ENCODE peak calls at places on chromosome 17, in eight cellular contexts. Y is lower lobe of right lung, R is GM12878, K is heart left ventricle, T is mucosa of descending colon, O is cardiac fibroblast, J is choroid plexus epithelial cell, G is PC-9. I is an unnamed sample.

GRCh38 chr17:8724451-8724850 is 20.2 kb downstream of the CCDC42 start:
- DNase-seq in Y (peak), R (no peak), K (no peak), T (no peak), O (no peak), J (no peak), G (no peak), I (no peak)

GRCh38 chr17:52517176-52517575 is 358.7 kb upstream of the CA10 start:
- DNase-seq in Y (no peak), R (no peak), K (no peak), T (no peak), O (no peak), J (no peak), G (no peak), I (no peak)

GRCh38 chr17:37828313-37829124 is 83.7 kb upstream of the HNF1B start:
- DNase-seq in Y (no peak), R (no peak), K (peak), T (no peak), O (no peak), J (no peak), G (no peak), I (no peak)

GRCh38 chr17:80192268-80192667 is 22.4 kb downstream of the CARD14 start:
- DNase-seq in Y (no peak), R (no peak), K (peak), T (no peak), O (peak), J (no peak), G (no peak), I (peak)

GRCh38 chr17:27929990-27930389 is 36.8 kb upstream of the LYRM9 start:
- DNase-seq in Y (no peak), R (no peak), K (no peak), T (no peak), O (no peak), J (peak), G (no peak), I (no peak)

GRCh38 chr17:30095507-30096244 is 20.9 kb upstream of the NSRP1 start:
- DNase-seq in Y (no peak), R (peak), K (no peak), T (no peak), O (peak), J (peak), G (peak), I (no peak)

GRCh38 chr17:77125432-77125901 is 15.3 kb upstream of the SEC14L1 start:
- DNase-seq in Y (no peak), R (no peak), K (no peak), T (no peak), O (peak), J (peak), G (peak), I (no peak)

GRCh38 chr17:9928601-9929341 is 23.7 kb upstream of the RCVRN start:
- DNase-seq in Y (no peak), R (no peak), K (no peak), T (peak), O (peak), J (peak), G (peak), I (no peak)

GRCh38 chr17:65231662-65232335 is 94.6 kb downstream of the RGS9 start:
- DNase-seq in Y (no peak), R (peak), K (peak), T (no peak), O (peak), J (peak), G (peak), I (peak)

GRCh38 chr17:13513039-13513405 is 88.7 kb downstream of the HS3ST3A1 start:
- DNase-seq in Y (no peak), R (no peak), K (peak), T (no peak), O (peak), J (peak), G (no peak), I (no peak)

GRCh38 chr17:43908111-43908721 is 880 bp upstream of the MPP2 start:
- DNase-seq in Y (peak), R (no peak), K (peak), T (no peak), O (peak), J (peak), G (no peak), I (peak)

GRCh38 chr17:56834380-56835258 is 668 bp downstream of the DGKE start:
- DNase-seq in Y (peak), R (peak), K (peak), T (peak), O (peak), J (peak), G (peak), I (peak)

GRCh38 chr17:76053230-76054111 is 18.8 kb downstream of the SRP68 start:
- DNase-seq in Y (no peak), R (no peak), K (no peak), T (no peak), O (peak), J (peak), G (peak), I (no peak)

GRCh38 chr17:30716461-30717289 is 107.8 kb downstream of the CRLF3 start:
- DNase-seq in Y (peak), R (no peak), K (no peak), T (peak), O (peak), J (peak), G (no peak), I (no peak)

GRCh38 chr17:61250335-61250890 is 149.2 kb upstream of the TBX2 start:
- DNase-seq in Y (no peak), R (no peak), K (no peak), T (no peak), O (peak), J (peak), G (no peak), I (no peak)

GRCh38 chr17:14736631-14737030 is 435.8 kb downstream of the HS3ST3B1 start:
- DNase-seq in Y (no peak), R (no peak), K (no peak), T (no peak), O (no peak), J (no peak), G (no peak), I (no peak)

GRCh38 chr17:40307691-40308289 is 1.2 kb upstream of the RARA start:
- DNase-seq in Y (peak), R (no peak), K (no peak), T (no peak), O (no peak), J (no peak), G (no peak), I (no peak)

DNA sequence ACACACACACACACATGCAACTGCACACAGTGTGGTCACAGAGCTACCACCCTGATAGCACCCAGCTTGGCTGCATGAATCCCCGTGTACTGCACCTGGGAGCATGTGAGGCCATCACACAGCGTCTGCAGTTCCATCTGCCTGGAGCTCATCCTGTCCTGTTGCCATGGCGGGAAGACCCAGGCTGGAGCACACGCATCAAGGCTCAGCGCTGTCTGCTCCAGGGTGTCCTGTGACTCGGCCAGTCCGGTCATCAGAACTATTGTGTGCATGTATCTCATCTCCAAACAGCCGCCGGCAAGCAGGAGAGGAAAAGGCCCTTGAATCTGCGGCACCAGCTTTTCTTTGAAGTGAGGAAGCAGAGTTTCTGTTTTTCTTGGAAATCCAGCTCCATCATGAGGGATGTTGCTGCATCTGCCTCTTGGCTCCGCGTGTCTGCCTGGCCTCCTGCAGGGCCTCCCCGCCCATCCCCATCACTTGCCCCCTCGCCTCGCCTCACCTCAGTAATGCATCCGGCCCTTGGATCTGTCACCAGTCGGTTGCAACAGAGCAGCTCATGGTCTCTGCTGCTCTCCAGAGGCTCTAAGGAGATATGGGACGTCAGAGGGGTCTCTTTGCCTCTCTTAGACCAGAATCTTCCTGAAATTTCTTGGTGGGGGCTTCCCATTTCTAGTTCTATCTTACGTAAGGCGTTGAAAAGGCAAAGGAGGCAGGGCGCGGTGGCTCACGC is 23.7 kb downstream of the CACNG4 start:
- DNase-seq in Y (no peak), R (no peak), K (no peak), T (no peak), O (no peak), J (peak), G (no peak), I (no peak)
- TF ChIP-seq CTCF in Y (no peak), R (no peak), K (no peak), T (no peak), O (no peak), J (peak), G (no peak), I (no peak)

GRCh38 chr17:78790552-78790951 is 8.5 kb upstream of the CYTH1 start:
- DNase-seq in Y (peak), R (no peak), K (no peak), T (no peak), O (no peak), J (peak), G (no peak), I (no peak)
- H3K4me3 ChIP-seq in Y (no peak), R (no peak), K (no peak), T (no peak), O (no peak), J (no peak), G (no peak), I (no peak)

DNA sequence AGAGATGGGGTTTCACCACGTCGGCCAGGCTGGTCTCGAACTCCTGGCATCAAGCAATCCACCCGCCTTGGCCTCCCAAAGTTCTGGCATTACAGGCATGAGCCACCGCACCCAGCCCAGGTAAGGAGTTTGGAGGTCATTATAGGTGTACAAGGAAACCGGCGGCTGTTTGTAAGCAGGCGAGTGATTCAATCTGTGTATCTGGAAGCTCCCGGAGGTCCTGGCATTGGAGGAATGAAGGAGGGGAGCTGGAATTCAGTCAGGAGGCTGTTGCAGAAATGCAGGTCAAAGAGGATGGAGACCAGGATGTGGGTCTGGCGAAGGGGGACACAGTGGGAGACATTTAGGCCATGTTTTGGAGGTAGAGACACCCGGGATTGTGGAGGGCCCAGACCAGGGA is 18.8 kb downstream of the CDC42EP4 start:
- DNase-seq in Y (no peak), R (no peak), K (no peak), T (no peak), O (no peak), J (peak), G (peak), I (no peak)
- TF ChIP-seq CTCF in Y (no peak), R (no peak), K (no peak), T (no peak), O (no peak), J (no peak), G (no peak), I (no peak)

GRCh38 chr17:59725691-59726090 is 18.2 kb downstream of the VMP1 start:
- DNase-seq in Y (no peak), R (no peak), K (no peak), T (no peak), O (peak), J (peak), G (peak), I (no peak)

GRCh38 chr17:59733697-59734096 is 26.2 kb downstream of the VMP1 start:
- DNase-seq in Y (no peak), R (no peak), K (no peak), T (no peak), O (no peak), J (no peak), G (no peak), I (no peak)

GRCh38 chr17:59734226-59734625 is 26.8 kb downstream of the VMP1 start:
- DNase-seq in Y (no peak), R (no peak), K (no peak), T (no peak), O (no peak), J (no peak), G (no peak), I (no peak)

GRCh38 chr17:59727817-59728533 is 20.5 kb downstream of the VMP1 start:
- DNase-seq in Y (no peak), R (no peak), K (no peak), T (no peak), O (no peak), J (no peak), G (no peak), I (no peak)

GRCh38 chr17:59730268-59730834 is 22.9 kb downstream of the VMP1 start:
- DNase-seq in Y (no peak), R (no peak), K (no peak), T (no peak), O (no peak), J (no peak), G (no peak), I (no peak)
- H3K4me3 ChIP-seq in Y (no peak), R (no peak), K (peak), T (no peak), O (no peak), J (no peak), G (no peak), I (no peak)

DNA sequence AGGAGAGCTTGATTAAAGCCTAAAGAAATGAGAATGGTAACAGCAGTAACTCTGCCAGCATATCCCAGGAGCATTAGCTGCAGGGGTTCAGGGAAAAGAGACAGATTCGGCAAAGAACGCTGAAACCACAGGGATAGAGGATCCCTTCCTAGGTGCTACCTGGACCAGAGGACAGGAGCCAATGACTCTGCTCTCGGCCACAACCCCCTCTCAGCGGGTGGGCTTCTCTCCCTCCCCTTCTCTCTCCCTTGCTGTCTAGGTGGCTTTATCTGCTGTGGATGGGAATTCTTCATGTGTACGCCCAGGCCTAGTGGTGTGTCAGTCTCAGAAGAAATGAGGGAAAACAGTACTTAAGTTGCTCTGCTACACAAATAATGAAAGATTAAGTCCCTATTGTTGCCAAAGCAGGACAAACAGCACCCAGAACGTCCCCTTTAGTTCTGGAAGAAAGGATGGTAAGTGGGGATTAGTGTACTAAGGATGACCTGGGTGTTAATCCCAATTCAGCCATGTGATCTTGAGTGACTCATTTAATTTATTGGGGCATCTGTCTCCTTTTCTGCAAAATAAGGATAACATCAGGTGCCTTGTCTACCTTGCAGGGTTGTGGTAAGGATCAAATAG is 123.3 kb downstream of the CDK5R1 start:
- DNase-seq in Y (no peak), R (no peak), K (no peak), T (no peak), O (no peak), J (no peak), G (no peak), I (no peak)
- TF ChIP-seq CTCF in Y (no peak), R (no peak), K (no peak), T (no peak), O (no peak), J (no peak), G (no peak), I (no peak)

GRCh38 chr17:81934098-81934757 is 2.9 kb downstream of the PYCR1 start:
- DNase-seq in Y (no peak), R (no peak), K (no peak), T (no peak), O (no peak), J (no peak), G (no peak), I (no peak)

GRCh38 chr17:81932333-81932983 is 4.6 kb downstream of the PYCR1 start:
- DNase-seq in Y (no peak), R (no peak), K (no peak), T (no peak), O (no peak), J (no peak), G (no peak), I (no peak)

GRCh38 chr17:81933178-81933699 is 3.9 kb downstream of the PYCR1 start:
- DNase-seq in Y (no peak), R (no peak), K (no peak), T (no peak), O (no peak), J (no peak), G (no peak), I (no peak)

GRCh38 chr17:81934850-81935708 is 2.0 kb downstream of the PYCR1 start:
- DNase-seq in Y (no peak), R (no peak), K (no peak), T (peak), O (no peak), J (no peak), G (no peak), I (no peak)

GRCh38 chr17:81935709-81936084 is 1.4 kb downstream of the PYCR1 start:
- DNase-seq in Y (no peak), R (no peak), K (no peak), T (no peak), O (no peak), J (no peak), G (no peak), I (no peak)
- H3K4me3 ChIP-seq in Y (no peak), R (peak), K (no peak), T (no peak), O (no peak), J (peak), G (peak), I (no peak)